ENCODE peak calls at places on chromosomes 16 and 17, in four cellular contexts. P, Z, F and G are unnamed samples.

GRCh38 chr17:78960945-78961344 is 18.8 kb downstream of the LGALS3BP start:
- DNase-seq in P (no peak), Z (no peak), F (no peak), G (peak; percentile 22)

GRCh38 chr17:45895304-45895968 is 1.1 kb downstream of the MAPT start:
- DNase-seq in P (no peak), Z (no peak), F (peak; percentile 24), G (no peak)

GRCh38 chr16:12228607-12229499 is 252.3 kb downstream of the SNX29 start:
- DNase-seq in P (peak; percentile 89), Z (no peak), F (no peak), G (peak; percentile 80)

GRCh38 chr17:51745993-51746392 is 412.5 kb downstream of the CA10 start:
- DNase-seq in P (no peak), Z (no peak), F (no peak), G (no peak)

GRCh38 chr17:67378444-67379250 is 1.6 kb downstream of the PITPNC1 start:
- DNase-seq in P (peak; percentile 90), Z (peak; percentile 78), F (peak; percentile 77), G (peak; percentile 79)

GRCh38 chr16:8583199-8583598 is 7.1 kb downstream of the TMEM114 start:
- DNase-seq in P (no peak), Z (no peak), F (no peak), G (no peak)

GRCh38 chr17:16013943-16014407 is 14.4 kb downstream of the TTC19 start:
- DNase-seq in P (no peak), Z (no peak), F (no peak), G (no peak)

GRCh38 chr17:8176197-8176940 is at the start of gene TMEM107:
- DNase-seq in P (peak; percentile 91), Z (peak; percentile 84), F (peak; percentile 89), G (peak; percentile 93)

GRCh38 chr16:31086629-31086906 is 2.2 kb downstream of the PRSS53 start:
- DNase-seq in P (no peak), Z (no peak), F (no peak), G (no peak)

GRCh38 chr17:62757518-62757951 is 50.6 kb downstream of the MARCHF10 start:
- DNase-seq in P (no peak), Z (no peak), F (no peak), G (no peak)

GRCh38 chr17:27355419-27355818 is 61.5 kb downstream of the WSB1 start:
- DNase-seq in P (no peak), Z (no peak), F (no peak), G (no peak)

GRCh38 chr16:17440131-17440530 is 30.6 kb downstream of the XYLT1 start:
- DNase-seq in P (no peak), Z (no peak), F (no peak), G (no peak)

GRCh38 chr17:63544467-63545301 is 5.6 kb upstream of the DCAF7 start:
- DNase-seq in P (no peak), Z (peak; percentile 10), F (no peak), G (no peak)

GRCh38 chr17:47401100-47401499 is 77.3 kb downstream of the EFCAB13 start:
- DNase-seq in P (no peak), Z (no peak), F (no peak), G (no peak)

GRCh38 chr17:27081002-27081638 is 212.8 kb upstream of the WSB1 start:
- DNase-seq in P (no peak), Z (no peak), F (no peak), G (no peak)

GRCh38 chr16:68921654-68922053 is 78.3 kb downstream of the TANGO6 start:
- DNase-seq in P (no peak), Z (no peak), F (no peak), G (peak; percentile 38)

DNA sequence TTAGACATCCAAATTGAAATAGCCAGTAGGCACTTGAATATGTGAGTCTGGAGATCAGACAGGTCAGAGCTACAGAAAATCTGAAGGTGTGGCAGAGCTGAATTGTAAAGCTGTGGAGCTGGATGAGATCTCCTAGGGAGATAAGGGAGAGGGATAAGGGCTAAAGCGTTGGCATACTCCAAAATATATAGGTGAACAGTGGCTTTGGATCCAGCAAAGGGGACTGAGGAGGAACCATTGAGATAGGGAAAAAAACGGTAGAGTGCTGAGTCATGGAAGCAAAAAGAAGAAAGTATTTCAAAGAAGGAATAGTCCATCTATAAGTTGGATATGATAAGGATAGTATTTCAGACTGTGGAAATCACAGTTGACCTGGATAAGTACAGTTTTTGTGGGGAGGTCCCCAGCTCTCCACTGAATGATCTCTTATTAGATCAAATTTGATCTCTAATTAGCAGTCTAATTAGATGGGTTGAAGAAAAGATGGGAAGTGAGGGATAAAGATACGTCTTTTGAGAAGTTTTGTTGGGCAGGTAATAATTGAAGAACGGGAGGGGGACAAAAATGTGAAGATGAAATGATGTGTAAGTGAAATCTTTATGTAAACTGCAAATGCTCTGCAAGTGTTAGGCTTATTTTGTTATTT is 587 bp upstream of the DBF4B start:
- DNase-seq in P (no peak), Z (no peak), F (no peak), G (no peak)
- H3K27ac ChIP-seq in P (no peak overlapping the region), Z (no peak overlapping the region), F (peak overlapping the region; percentile 62), G (peak overlapping the region; percentile 85)

GRCh38 chr16:13984794-13985193 is 64.8 kb downstream of the ERCC4 start:
- DNase-seq in P (no peak), Z (no peak), F (no peak), G (no peak)

GRCh38 chr16:13983625-13984024 is 63.7 kb downstream of the ERCC4 start:
- DNase-seq in P (no peak), Z (no peak), F (no peak), G (no peak)

GRCh38 chr16:13992322-13992721 is 72.4 kb downstream of the ERCC4 start:
- DNase-seq in P (no peak), Z (no peak), F (no peak), G (no peak)

GRCh38 chr16:13992976-13993375 is 73.0 kb downstream of the ERCC4 start:
- DNase-seq in P (no peak), Z (no peak), F (no peak), G (no peak)

GRCh38 chr16:13988038-13988437 is 68.1 kb downstream of the ERCC4 start:
- DNase-seq in P (no peak), Z (no peak), F (no peak), G (no peak)
- H3K27ac ChIP-seq in P (no peak overlapping the region), Z (no peak overlapping the region), F (no peak overlapping the region), G (no peak overlapping the region)

GRCh38 chr17:80191192-80191591 is 21.4 kb downstream of the CARD14 start:
- DNase-seq in P (no peak), Z (no peak), F (no peak), G (no peak)
- H3K27ac ChIP-seq in P (no peak overlapping the region), Z (no peak overlapping the region), F (no peak overlapping the region), G (no peak overlapping the region)

GRCh38 chr17:17155568-17155967 is 50.6 kb downstream of the PLD6 start:
- DNase-seq in P (no peak), Z (no peak), F (no peak), G (no peak)

GRCh38 chr17:17154981-17155380 is 51.2 kb downstream of the PLD6 start:
- DNase-seq in P (no peak), Z (no peak), F (no peak), G (no peak)

GRCh38 chr17:17153709-17154108 is 52.4 kb downstream of the PLD6 start:
- DNase-seq in P (no peak), Z (no peak), F (no peak), G (no peak)

GRCh38 chr17:17153071-17153470 is 53.1 kb downstream of the PLD6 start:
- DNase-seq in P (no peak), Z (no peak), F (no peak), G (no peak)

GRCh38 chr17:17154556-17154955 is 51.6 kb downstream of the PLD6 start:
- DNase-seq in P (no peak), Z (no peak), F (no peak), G (no peak)
- H3K27ac ChIP-seq in P (no peak overlapping the region), Z (no peak overlapping the region), F (peak overlapping the region; percentile 52), G (no peak overlapping the region)

DNA sequence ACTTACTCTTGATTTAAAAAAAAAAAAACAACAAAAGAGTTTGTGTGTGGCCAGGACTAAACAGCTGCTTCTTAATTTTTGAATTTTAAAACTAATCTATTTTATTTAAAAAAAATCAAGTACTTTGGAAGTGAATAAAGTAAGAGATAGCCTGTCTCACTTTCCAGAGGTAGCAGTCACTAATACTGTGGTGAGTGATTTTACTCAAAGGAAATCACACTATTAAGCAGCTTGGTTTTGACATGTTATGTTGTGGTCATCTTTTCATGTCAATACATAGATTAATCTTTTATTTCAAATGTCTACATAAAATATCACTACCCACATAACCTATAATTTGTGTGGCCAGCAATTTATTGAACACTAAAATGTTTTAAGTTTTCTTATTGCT is 102.2 kb upstream of the HLF start:
- DNase-seq in P (no peak), Z (no peak), F (no peak), G (no peak)
- H3K27ac ChIP-seq in P (no peak overlapping the region), Z (no peak overlapping the region), F (no peak overlapping the region), G (no peak overlapping the region)

DNA sequence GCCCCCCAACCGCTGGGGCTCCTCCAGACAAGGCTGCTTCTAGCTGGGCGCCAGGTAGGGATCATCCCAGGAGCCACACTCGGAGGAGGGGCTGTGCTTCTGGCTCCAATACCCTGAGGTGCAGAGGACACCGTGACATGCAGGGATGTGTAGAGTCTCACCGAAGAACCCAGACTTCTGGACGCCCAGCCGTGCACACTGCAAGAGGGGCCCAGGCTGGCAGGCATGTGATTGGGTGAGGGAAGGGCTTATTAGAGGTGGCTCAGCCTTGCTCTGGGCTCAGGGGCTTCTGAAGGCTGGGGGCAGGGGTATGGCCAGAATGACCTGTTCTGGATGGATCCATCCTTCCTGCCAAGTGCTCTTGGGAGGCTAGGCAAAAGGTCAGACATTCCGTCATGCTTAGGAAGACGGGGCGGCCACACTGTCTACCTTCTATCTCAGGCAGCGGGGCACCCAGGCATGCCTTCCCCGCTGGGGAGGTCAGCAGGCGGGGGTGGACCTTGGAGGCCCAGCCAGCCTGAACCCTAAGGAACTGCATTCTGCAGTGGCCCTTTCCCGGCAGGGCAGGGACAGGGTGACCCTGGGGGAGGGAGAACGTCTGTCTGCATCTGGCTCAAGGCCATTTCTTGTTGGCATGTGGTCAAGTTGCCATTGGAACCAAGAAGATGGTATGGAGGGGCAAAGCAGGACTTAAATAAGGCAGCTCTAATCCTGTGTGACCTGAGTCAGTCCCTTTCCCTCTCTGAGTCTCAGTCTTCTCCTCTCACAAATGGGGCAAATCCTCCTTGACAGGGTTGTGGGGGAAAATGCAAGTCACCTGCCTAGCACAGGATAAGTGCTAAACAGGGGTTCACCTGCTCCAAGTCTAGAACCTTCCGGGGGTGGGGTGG is 5.8 kb upstream of the ADGRG1 start:
- DNase-seq in P (no peak), Z (peak; percentile 48), F (no peak), G (no peak)
- H3K27ac ChIP-seq in P (no peak overlapping the region), Z (no peak overlapping the region), F (no peak overlapping the region), G (peak overlapping the region; percentile 13)

GRCh38 chr17:38673714-38674012 is 1.1 kb downstream of the EPOP start:
- DNase-seq in P (no peak), Z (no peak), F (no peak), G (no peak)
- H3K27ac ChIP-seq in P (no peak overlapping the region), Z (no peak overlapping the region), F (no peak overlapping the region), G (no peak overlapping the region)